ENCODE peak calls at places on chromosome 4, in five cellular contexts. I is CD8-positive, alpha-beta memory T cell; S is spleen; G is cardiac muscle cell; J is GM23338. Z is an unnamed sample.

GRCh38 chr4:164501074-164501473 is 252.9 kb upstream of the SMIM31 start:
- DNase-seq in I (no peak), S (no peak), G (no peak), J (no peak), Z (no peak)

GRCh38 chr4:68589790-68590189 is 13.7 kb upstream of the UGT2B17 start:
- DNase-seq in I (no peak), S (no peak), G (peak; percentile 2), J (peak; percentile 20), Z (no peak)

GRCh38 chr4:5711479-5712184 is 631 bp downstream of the EVC start:
- DNase-seq in I (no peak), S (no peak), G (no peak), J (peak; percentile 75), Z (peak; percentile 74)

GRCh38 chr4:5012477-5012876 is 6.8 kb downstream of the CYTL1 start:
- DNase-seq in I (no peak), S (no peak), G (no peak), J (no peak), Z (no peak)

GRCh38 chr4:122874194-122874593 is 47.6 kb downstream of the FGF2 start:
- DNase-seq in I (no peak), S (no peak), G (no peak), J (no peak), Z (no peak)

GRCh38 chr4:67052981-67053380 is 492.3 kb downstream of the CENPC start:
- DNase-seq in I (no peak), S (no peak), G (no peak), J (no peak), Z (no peak)

GRCh38 chr4:128141866-128142265 is 80.8 kb downstream of the LARP1B start:
- DNase-seq in I (no peak), S (no peak), G (no peak), J (no peak), Z (no peak)

GRCh38 chr4:106766519-106766918 is 269.6 kb downstream of the DKK2 start:
- DNase-seq in I (no peak), S (no peak), G (no peak), J (no peak), Z (no peak)

GRCh38 chr4:52892880-52893279 is 30.8 kb downstream of the RASL11B start:
- DNase-seq in I (no peak), S (no peak), G (no peak), J (no peak), Z (no peak)

GRCh38 chr4:21304061-21304541 is 603.8 kb downstream of the PACRGL start:
- DNase-seq in I (no peak), S (no peak), G (peak; percentile 46), J (peak; percentile 86), Z (peak; percentile 28)

GRCh38 chr4:48127231-48127881 is 6.7 kb downstream of the TXK start:
- DNase-seq in I (no peak), S (no peak), G (peak; percentile 26), J (peak; percentile 88), Z (no peak)
- H3K4me3 ChIP-seq in I (peak overlapping the region; percentile 37), S (no peak overlapping the region), G (no peak overlapping the region), J (peak overlapping the region; percentile 10), Z (no peak overlapping the region)

GRCh38 chr4:174213734-174214101 is 69.7 kb downstream of the FBXO8 start:
- DNase-seq in I (no peak), S (no peak), G (no peak), J (peak; percentile 30), Z (no peak)
- H3K27me3 ChIP-seq in I (peaks cover 67% of the 10 kb centered on the region), S (peaks cover 73% of the 10 kb centered on the region), G (peaks cover 80% of the 10 kb centered on the region), J (peaks cover 100% of the 10 kb centered on the region), Z (no peaks in the 10 kb centered on the region)

GRCh38 chr4:76744253-76744921 is 153.6 kb downstream of the SOWAHB start:
- DNase-seq in I (no peak), S (no peak), G (no peak), J (no peak), Z (no peak)
- H3K4me3 ChIP-seq in I (no peak overlapping the region), S (no peak overlapping the region), G (no peak overlapping the region), J (no peak overlapping the region), Z (no peak overlapping the region)

DNA sequence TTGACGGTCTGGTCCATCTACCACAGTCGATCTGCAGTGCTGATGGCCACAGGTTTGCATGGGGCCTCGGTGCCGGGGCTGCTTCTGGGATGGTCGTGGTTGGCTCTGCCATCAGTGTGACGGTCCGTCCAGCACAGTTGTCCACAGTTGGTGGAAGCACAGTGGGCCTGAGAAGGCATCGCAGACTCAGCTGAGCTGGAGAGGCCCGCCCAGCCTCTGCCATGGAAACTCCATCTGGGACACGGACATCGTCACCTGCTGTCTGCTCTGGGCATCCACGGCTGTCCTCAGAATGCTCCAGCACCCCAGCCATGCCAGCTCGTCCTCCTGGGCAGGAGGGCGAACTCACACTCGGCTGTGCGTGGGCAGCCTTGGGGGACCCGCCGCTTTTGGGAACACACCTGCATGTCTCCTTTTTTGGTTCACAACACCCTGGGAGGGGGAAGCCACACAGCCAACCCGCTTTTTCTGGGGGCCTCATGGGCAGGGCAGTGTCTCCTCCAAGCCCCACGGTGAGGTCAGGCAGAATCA is 33.0 kb downstream of the ABLIM2 start:
- DNase-seq in I (no peak), S (no peak), G (no peak), J (no peak), Z (peak; percentile 29)
- H3K27me3 ChIP-seq in I (no peaks in the 10 kb centered on the region), S (no peaks in the 10 kb centered on the region), G (no peaks in the 10 kb centered on the region), J (no peaks in the 10 kb centered on the region), Z (no peaks in the 10 kb centered on the region)

GRCh38 chr4:56469489-56470210 is 2.2 kb downstream of the SRP72 start:
- DNase-seq in I (no peak), S (no peak), G (no peak), J (no peak), Z (no peak)
- H3K4me3 ChIP-seq in I (no peak overlapping the region), S (peak overlapping the region; percentile 94), G (peak overlapping the region; percentile 94), J (no peak overlapping the region), Z (no peak overlapping the region)

GRCh38 chr4:165874799-165875371 is 1.8 kb downstream of the TLL1 start:
- DNase-seq in I (no peak), S (peak; percentile 70), G (peak; percentile 38), J (peak; percentile 77), Z (peak; percentile 78)
- H3K27me3 ChIP-seq in I (peaks cover 11% of the 10 kb centered on the region), S (peaks cover 28% of the 10 kb centered on the region), G (peaks cover 65% of the 10 kb centered on the region), J (peaks cover 59% of the 10 kb centered on the region), Z (no peaks in the 10 kb centered on the region)

DNA sequence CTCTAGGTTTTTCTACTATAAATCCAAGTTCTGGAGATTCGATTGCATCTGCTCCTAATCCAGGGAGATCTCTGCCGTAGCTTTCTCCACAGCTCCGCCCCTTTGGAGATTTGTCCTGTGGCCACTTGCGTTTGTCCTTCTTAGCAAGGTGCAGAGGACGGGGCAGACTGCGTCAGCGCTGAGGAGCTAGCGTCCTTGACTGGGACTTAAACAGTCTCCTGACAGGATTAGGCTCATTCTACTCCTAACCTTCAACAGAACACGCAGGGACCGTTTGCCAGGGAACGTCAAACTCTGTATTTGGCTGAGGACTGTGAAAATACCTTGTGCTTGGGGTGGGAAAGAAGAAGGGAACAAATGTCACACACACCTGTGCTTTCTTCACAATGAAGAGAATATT is 38.6 kb downstream of the SORBS2 start:
- DNase-seq in I (no peak), S (no peak), G (peak; percentile 66), J (peak; percentile 33), Z (peak; percentile 59)
- H3K4me3 ChIP-seq in I (no peak overlapping the region), S (peak overlapping the region; percentile 18), G (peak overlapping the region; percentile 60), J (peak overlapping the region; percentile 42), Z (peak overlapping the region; percentile 76)

DNA sequence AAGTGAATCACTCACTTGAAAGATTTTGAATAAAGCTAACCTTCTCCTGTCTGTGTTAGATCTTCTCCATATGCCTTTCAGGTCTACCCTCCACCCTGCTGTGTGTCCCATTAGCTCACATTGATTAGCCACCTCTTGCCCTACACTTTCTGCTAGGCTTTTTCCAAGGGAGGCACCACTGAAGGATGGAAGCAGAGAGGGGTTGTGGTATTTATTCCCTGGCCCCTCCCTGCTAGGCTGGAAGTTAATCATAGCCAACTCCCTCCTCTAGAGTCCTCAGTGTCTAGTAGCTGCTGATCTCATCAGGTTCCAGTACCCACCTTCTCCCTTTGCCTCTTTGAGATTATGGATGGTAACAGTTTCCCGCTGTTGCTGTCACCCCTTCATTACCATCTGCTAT is 8.9 kb upstream of the SMIM43 start:
- DNase-seq in I (no peak), S (no peak), G (no peak), J (no peak), Z (no peak)
- H3K27me3 ChIP-seq in I (no peaks in the 10 kb centered on the region), S (no peaks in the 10 kb centered on the region), G (peaks cover 34% of the 10 kb centered on the region), J (peaks cover 7% of the 10 kb centered on the region), Z (no peaks in the 10 kb centered on the region)

GRCh38 chr4:159021597-159022385 is 81.1 kb upstream of the RAPGEF2 start:
- DNase-seq in I (no peak), S (no peak), G (no peak), J (peak; percentile 82), Z (no peak)
- H3K4me3 ChIP-seq in I (no peak overlapping the region), S (no peak overlapping the region), G (no peak overlapping the region), J (peak overlapping the region; percentile 4), Z (no peak overlapping the region)

DNA sequence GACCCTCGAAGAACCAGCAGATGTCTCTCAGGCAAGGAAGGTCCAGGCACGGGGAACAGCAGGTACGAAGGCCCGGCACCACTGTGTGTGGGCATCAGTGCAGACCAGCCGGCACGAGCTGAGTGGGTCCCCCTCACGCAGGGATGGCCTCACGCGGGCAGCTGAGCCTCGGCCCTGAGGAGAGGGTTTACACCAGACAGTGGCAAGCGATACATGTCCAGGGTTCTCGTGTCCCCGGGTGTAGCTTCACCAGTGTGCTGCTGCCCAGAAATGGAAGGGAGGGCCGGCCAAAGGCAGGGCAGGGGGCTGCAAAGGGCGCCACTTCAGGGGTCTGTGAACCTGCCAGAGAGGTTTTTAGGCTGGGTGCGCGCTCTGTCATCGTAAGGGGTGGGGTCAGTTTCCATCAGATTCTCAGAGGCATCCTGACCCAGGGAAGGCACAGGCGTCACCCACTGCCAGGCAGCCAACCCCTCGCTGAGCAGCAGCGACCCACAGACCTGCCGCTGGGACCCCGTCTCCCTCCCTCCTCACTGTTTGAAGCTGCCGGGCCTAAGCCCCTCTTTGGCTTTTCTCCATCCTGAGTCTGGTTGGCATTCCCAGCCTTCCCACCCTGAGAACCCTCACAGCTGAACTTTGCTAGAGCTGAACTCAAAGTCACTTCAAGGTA is 107.0 kb downstream of the CPZ start:
- DNase-seq in I (no peak), S (peak; percentile 73), G (no peak), J (no peak), Z (no peak)
- H3K27me3 ChIP-seq in I (no peaks in the 10 kb centered on the region), S (peaks cover 3% of the 10 kb centered on the region), G (peaks cover under 1% of the 10 kb centered on the region), J (no peaks in the 10 kb centered on the region), Z (no peaks in the 10 kb centered on the region)

Z was measured in right cardiac atrium.